ENCODE peak calls at places on chromosome 4, in nine cellular contexts. M, L, H, B, W, T, Z, V and N are unnamed samples. For H3K9me3, the result is how much of the 10 kb centered on the place peaks cover.

GRCh38 chr4:173537628-173538147 is 7.7 kb upstream of the HAND2 start:
- DNase-seq in B (peak), W (no peak), Z (no peak), V (no peak), T (no peak), L (no peak), M (no peak), H (no peak), N (no peak)

GRCh38 chr4:7649741-7650531 is 215.2 kb upstream of the PSAPL1 start:
- DNase-seq in M (peak), B (no peak), V (no peak), Z (no peak), W (no peak), H (no peak), T (no peak), L (peak), N (no peak)

GRCh38 chr4:164880489-164881262 is 3.7 kb downstream of the APELA start:
- DNase-seq in Z (no peak), M (no peak), H (no peak), W (no peak), B (no peak), L (no peak), V (no peak), T (no peak), N (no peak)

GRCh38 chr4:98485816-98486355 is 172.5 kb downstream of the TSPAN5 start:
- DNase-seq in B (no peak), V (no peak), L (no peak), W (no peak), T (no peak), Z (no peak), M (no peak), H (no peak), N (no peak)

GRCh38 chr4:168612435-168613139 is 115.7 kb downstream of the PALLD start:
- DNase-seq in Z (no peak), T (no peak), H (no peak), B (no peak), M (no peak), L (no peak), V (no peak), W (no peak), N (no peak)

GRCh38 chr4:99811117-99811516 is 5.5 kb upstream of the DAPP1 start:
- DNase-seq in H (no peak), L (no peak), M (no peak), Z (no peak), T (no peak), V (no peak), B (no peak), W (no peak), N (no peak)

GRCh38 chr4:16140520-16141249 is 56.9 kb upstream of the PROM1 start:
- DNase-seq in T (peak), W (peak), L (peak), V (no peak), H (no peak), M (no peak), Z (no peak), B (no peak), N (no peak)

GRCh38 chr4:53682196-53682595 is 90.9 kb upstream of the LNX1 start:
- DNase-seq in T (no peak), W (no peak), B (no peak), M (no peak), L (peak), Z (no peak), H (no peak), V (no peak), N (no peak)

GRCh38 chr4:87502580-87503238 is 26.5 kb downstream of the SPARCL1 start:
- DNase-seq in Z (no peak), B (no peak), H (no peak), V (no peak), L (no peak), W (no peak), M (no peak), T (no peak), N (no peak)

GRCh38 chr4:75512336-75513211 is 1.6 kb downstream of the RCHY1 start:
- DNase-seq in Z (no peak), W (no peak), L (no peak), V (no peak), B (no peak), H (no peak), M (no peak), T (no peak), N (no peak)

GRCh38 chr4:104989363-104989762 is 157.3 kb upstream of the TET2 start:
- DNase-seq in V (no peak), Z (no peak), M (no peak), W (peak), B (no peak), L (peak), H (no peak), T (no peak), N (no peak)

GRCh38 chr4:150986085-150986484 is 29.0 kb downstream of the LRBA start:
- DNase-seq in H (no peak), L (no peak), W (no peak), B (no peak), T (no peak), V (no peak), M (no peak), Z (no peak), N (no peak)

GRCh38 chr4:23884261-23884660 is 5.6 kb downstream of the PPARGC1A start:
- DNase-seq in V (no peak), W (no peak), L (no peak), Z (no peak), B (no peak), T (no peak), H (no peak), M (no peak), N (no peak)

GRCh38 chr4:88792268-88792781 is 94.7 kb upstream of the NAP1L5 start:
- DNase-seq in V (no peak), H (no peak), B (no peak), L (peak), W (no peak), M (no peak), T (no peak), Z (no peak), N (no peak)

GRCh38 chr4:21879187-21879586 is 69.4 kb downstream of the KCNIP4 start:
- DNase-seq in B (no peak), H (no peak), L (no peak), Z (no peak), M (no peak), T (no peak), V (peak), W (no peak), N (no peak)
- TF ChIP-seq CTCF in B (no peak), H (no peak), L (peak), Z (no peak), M (no peak), T (no peak), V (peak), W (no peak), N (no peak)

GRCh38 chr4:57093816-57094481 is 16.2 kb downstream of the IGFBP7 start:
- DNase-seq in H (no peak), T (no peak), M (no peak), V (no peak), W (no peak), B (no peak), Z (peak), L (no peak), N (no peak)
- H3K27ac ChIP-seq in H (peak), T (peak), M (no peak), V (no peak), W (no peak), B (no peak), Z (peak), L (no peak), N (no peak)

GRCh38 chr4:18733956-18734872 is 712.7 kb upstream of the LCORL start:
- DNase-seq in B (no peak), T (no peak), W (no peak), L (no peak), V (no peak), Z (peak), M (no peak), H (no peak), N (no peak)
- H3K9me3 ChIP-seq in B (under half), T (under half), W (under half), L (under half), V (under half), Z (under half), M (under half), H (under half), N (under half)

GRCh38 chr4:19005211-19005610 is 983.7 kb upstream of the LCORL start:
- DNase-seq in Z (no peak), T (no peak), B (no peak), W (no peak), V (no peak), M (no peak), H (no peak), L (peak), N (no peak)
- TF ChIP-seq CTCF in Z (no peak), T (no peak), B (no peak), W (no peak), V (no peak), M (no peak), H (no peak), L (no peak), N (no peak)

DNA sequence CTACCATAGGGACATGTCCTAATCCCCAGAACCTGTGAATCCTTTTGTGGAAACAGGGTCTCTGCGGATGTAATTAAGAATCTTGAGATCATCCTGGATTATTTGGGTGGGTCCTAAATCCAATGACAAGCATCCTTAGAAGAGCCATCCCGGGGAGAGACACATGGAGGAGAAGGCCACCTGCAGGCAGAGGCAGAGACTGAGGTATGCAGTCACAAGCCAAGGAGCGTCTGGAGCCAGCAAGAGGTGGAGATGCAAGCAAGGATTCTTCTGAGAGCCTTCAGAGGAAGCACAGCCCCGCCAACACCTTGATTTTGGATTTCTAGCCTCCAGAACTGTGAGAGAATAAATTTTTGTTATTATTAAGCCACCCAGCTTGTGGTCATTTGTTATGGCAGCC is 13.8 kb upstream of the FAT1 start:
- DNase-seq in Z (no peak), L (no peak), W (no peak), B (no peak), M (no peak), H (no peak), V (peak), T (no peak), N (no peak)
- H3K27ac ChIP-seq in Z (no peak), L (no peak), W (no peak), B (no peak), M (no peak), H (no peak), V (no peak), T (no peak), N (no peak)

GRCh38 chr4:77327151-77327550 is 170.1 kb downstream of the CCNG2 start:
- DNase-seq in B (no peak), L (no peak), V (no peak), T (no peak), Z (no peak), M (no peak), H (no peak), W (no peak), N (no peak)

GRCh38 chr4:77336411-77337142 is 179.6 kb downstream of the CCNG2 start:
- DNase-seq in V (no peak), B (no peak), W (no peak), H (no peak), L (no peak), Z (no peak), M (no peak), T (no peak), N (no peak)

DNA sequence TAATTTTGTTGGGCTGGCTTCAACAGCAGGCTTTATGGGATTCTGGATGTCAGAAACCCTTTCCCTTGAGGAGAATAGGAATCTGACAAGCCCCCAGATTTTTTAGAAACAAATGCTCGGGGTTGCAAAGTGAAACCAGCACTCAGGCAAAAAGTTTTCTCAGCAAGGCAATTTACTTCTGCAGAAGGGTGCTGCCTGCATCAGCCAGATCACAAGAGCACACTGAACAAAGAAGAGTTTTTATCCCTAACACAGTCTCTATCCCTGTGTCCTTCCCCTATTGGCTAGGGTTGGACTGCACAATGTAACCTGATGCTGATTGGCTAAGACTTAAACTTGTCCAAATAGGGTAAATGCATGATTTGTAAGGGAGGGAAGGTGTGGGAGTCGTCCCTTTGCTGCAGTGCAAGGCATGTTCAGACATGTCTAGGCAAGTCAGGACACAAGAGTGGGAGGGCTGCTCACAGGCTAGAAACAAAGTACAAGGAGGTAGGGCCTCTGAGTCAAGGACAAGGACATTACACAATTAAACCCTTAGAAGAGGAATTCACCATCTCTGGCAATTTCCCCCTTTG is 175.8 kb downstream of the CCNG2 start:
- DNase-seq in M (no peak), Z (no peak), B (no peak), L (no peak), V (peak), H (no peak), T (no peak), W (no peak), N (no peak)
- H3K9me3 ChIP-seq in M (under half), Z (under half), B (under half), L (under half), V (under half), H (under half), T (under half), W (under half), N (under half)

GRCh38 chr4:122652379-122652778 is 31.5 kb upstream of the IL21 start:
- DNase-seq in M (no peak), B (no peak), Z (no peak), L (peak), W (peak), T (no peak), V (no peak), H (no peak), N (no peak)
- TF ChIP-seq CTCF in M (peak), B (no peak), Z (peak), L (peak), W (peak), T (no peak), V (peak), H (peak), N (peak)

GRCh38 chr4:25539241-25539640 is 116.4 kb upstream of the SLC34A2 start:
- DNase-seq in B (no peak), T (no peak), W (no peak), L (no peak), H (no peak), M (no peak), Z (no peak), V (no peak), N (no peak)

GRCh38 chr4:25535278-25535677 is 120.4 kb upstream of the SLC34A2 start:
- DNase-seq in Z (no peak), V (no peak), W (no peak), L (no peak), B (no peak), T (no peak), H (no peak), M (no peak), N (no peak)

GRCh38 chr4:25538430-25538829 is 117.2 kb upstream of the SLC34A2 start:
- DNase-seq in Z (no peak), V (no peak), H (no peak), M (no peak), L (no peak), B (no peak), W (no peak), T (no peak), N (no peak)

GRCh38 chr4:25535701-25536473 is 119.8 kb upstream of the SLC34A2 start:
- DNase-seq in M (peak), H (no peak), Z (no peak), W (no peak), T (no peak), V (no peak), B (no peak), L (no peak), N (no peak)

GRCh38 chr4:25536577-25537325 is 118.9 kb upstream of the SLC34A2 start:
- DNase-seq in T (no peak), V (no peak), M (no peak), H (no peak), B (no peak), L (no peak), W (no peak), Z (no peak), N (no peak)
- H3K27ac ChIP-seq in T (no peak), V (no peak), M (peak), H (no peak), B (no peak), L (no peak), W (no peak), Z (no peak), N (no peak)

GRCh38 chr4:80875642-80876041 is 154.9 kb upstream of the BMP3 start:
- DNase-seq in T (no peak), V (no peak), L (no peak), Z (no peak), W (no peak), B (no peak), M (no peak), H (no peak), N (no peak)

GRCh38 chr4:80878218-80878617 is 152.3 kb upstream of the BMP3 start:
- DNase-seq in T (no peak), H (no peak), Z (no peak), L (no peak), M (no peak), W (no peak), B (no peak), V (no peak), N (no peak)

GRCh38 chr4:80876810-80877209 is 153.7 kb upstream of the BMP3 start:
- DNase-seq in V (no peak), B (no peak), W (no peak), T (no peak), H (no peak), L (no peak), M (no peak), Z (no peak), N (no peak)
- H3K9me3 ChIP-seq in V (under half), B (under half), W (under half), T (under half), H (under half), L (under half), M (under half), Z (under half), N (under half)